ENCODE peak calls at places on chromosomes 3 and 15, in six cellular contexts. I is retinal pigment epithelial cell, U is hepatocyte, K is heart left ventricle, A is suprapubic skin, X is GM12864. Y is an unnamed sample.

GRCh38 chr15:48396020-48396419 is 64.8 kb downstream of the DUT start:
- DNase-seq in A (no peak), I (no peak), K (no peak), U (no peak), X (no peak), Y (no peak)

GRCh38 chr15:39202641-39203040 is 378.2 kb upstream of the THBS1 start:
- DNase-seq in U (no peak), I (no peak), X (no peak), A (no peak), K (no peak), Y (peak; percentile 18)

GRCh38 chr3:43435706-43436105 is 149.4 kb downstream of the SNRK start:
- DNase-seq in X (no peak), U (no peak), K (no peak), A (no peak), I (no peak), Y (no peak)

GRCh38 chr3:170037463-170038433 is at the start of gene GPR160:
- DNase-seq in K (peak; percentile 60), I (no peak), A (peak; percentile 71), U (peak; percentile 91), X (no peak), Y (peak; percentile 10)

GRCh38 chr3:87771338-87772059 is 287.3 kb downstream of the CGGBP1 start:
- DNase-seq in K (no peak), A (no peak), I (no peak), X (peak; percentile 30), U (peak; percentile 54), Y (no peak)

GRCh38 chr3:18302517-18302916 is 122.6 kb downstream of the SATB1 start:
- DNase-seq in X (no peak), U (peak; percentile 10), I (no peak), K (no peak), A (no peak), Y (peak; percentile 5)

GRCh38 chr3:126961191-126961790 is 21.6 kb upstream of the PLXNA1 start:
- DNase-seq in K (peak; percentile 71), U (no peak), A (peak; percentile 86), X (no peak), I (no peak), Y (peak; percentile 60)

GRCh38 chr3:127452321-127452821 is 138.2 kb downstream of the TPRA1 start:
- DNase-seq in A (peak; percentile 22), K (no peak), U (no peak), I (no peak), X (no peak), Y (no peak)

GRCh38 chr3:182133752-182134151 is 422.0 kb downstream of the SOX2 start:
- DNase-seq in A (no peak), I (no peak), X (no peak), K (no peak), U (peak; percentile 9), Y (no peak)

GRCh38 chr3:148992027-148992634 is 791 bp downstream of the GYG1 start:
- DNase-seq in A (peak; percentile 70), K (peak; percentile 58), I (no peak), X (no peak), U (peak; percentile 74), Y (peak; percentile 33)

GRCh38 chr15:35040339-35041255 is 44.5 kb downstream of the NANOGP8 start:
- DNase-seq in A (no peak), K (no peak), I (no peak), X (no peak), U (no peak), Y (no peak)

GRCh38 chr15:63599401-63600000 is 2.3 kb downstream of the FBXL22 start:
- DNase-seq in U (peak; percentile 46), K (peak; percentile 63), X (peak; percentile 49), A (peak; percentile 79), I (no peak), Y (peak; percentile 32)

GRCh38 chr3:150453353-150453752 is 45.3 kb downstream of the TSC22D2 start:
- DNase-seq in U (no peak), I (no peak), K (no peak), X (no peak), A (no peak), Y (no peak)
- TF ChIP-seq CTCF in U (no peak), I (no peak), K (no peak), X (no peak), A (no peak), Y (no peak)

GRCh38 chr3:32836601-32837000 is 18.8 kb downstream of the TRIM71 start:
- DNase-seq in U (no peak), X (no peak), A (no peak), K (no peak), I (no peak), Y (no peak)

GRCh38 chr3:32835943-32836342 is 18.1 kb downstream of the TRIM71 start:
- DNase-seq in K (no peak), X (no peak), U (no peak), A (no peak), I (no peak), Y (no peak)

GRCh38 chr3:32839714-32840085 is 21.9 kb downstream of the TRIM71 start:
- DNase-seq in U (no peak), I (no peak), X (no peak), K (no peak), A (no peak), Y (no peak)

GRCh38 chr3:32837366-32837765 is 19.6 kb downstream of the TRIM71 start:
- DNase-seq in K (no peak), A (no peak), X (no peak), U (no peak), I (no peak), Y (no peak)

GRCh38 chr3:32837789-32838188 is 20.0 kb downstream of the TRIM71 start:
- DNase-seq in I (no peak), A (no peak), U (no peak), X (no peak), K (no peak), Y (no peak)
- H3K4me3 ChIP-seq in I (no peak overlapping the region), A (no peak overlapping the region), U (no peak overlapping the region), X (no peak overlapping the region), K (no peak overlapping the region), Y (no peak overlapping the region)

DNA sequence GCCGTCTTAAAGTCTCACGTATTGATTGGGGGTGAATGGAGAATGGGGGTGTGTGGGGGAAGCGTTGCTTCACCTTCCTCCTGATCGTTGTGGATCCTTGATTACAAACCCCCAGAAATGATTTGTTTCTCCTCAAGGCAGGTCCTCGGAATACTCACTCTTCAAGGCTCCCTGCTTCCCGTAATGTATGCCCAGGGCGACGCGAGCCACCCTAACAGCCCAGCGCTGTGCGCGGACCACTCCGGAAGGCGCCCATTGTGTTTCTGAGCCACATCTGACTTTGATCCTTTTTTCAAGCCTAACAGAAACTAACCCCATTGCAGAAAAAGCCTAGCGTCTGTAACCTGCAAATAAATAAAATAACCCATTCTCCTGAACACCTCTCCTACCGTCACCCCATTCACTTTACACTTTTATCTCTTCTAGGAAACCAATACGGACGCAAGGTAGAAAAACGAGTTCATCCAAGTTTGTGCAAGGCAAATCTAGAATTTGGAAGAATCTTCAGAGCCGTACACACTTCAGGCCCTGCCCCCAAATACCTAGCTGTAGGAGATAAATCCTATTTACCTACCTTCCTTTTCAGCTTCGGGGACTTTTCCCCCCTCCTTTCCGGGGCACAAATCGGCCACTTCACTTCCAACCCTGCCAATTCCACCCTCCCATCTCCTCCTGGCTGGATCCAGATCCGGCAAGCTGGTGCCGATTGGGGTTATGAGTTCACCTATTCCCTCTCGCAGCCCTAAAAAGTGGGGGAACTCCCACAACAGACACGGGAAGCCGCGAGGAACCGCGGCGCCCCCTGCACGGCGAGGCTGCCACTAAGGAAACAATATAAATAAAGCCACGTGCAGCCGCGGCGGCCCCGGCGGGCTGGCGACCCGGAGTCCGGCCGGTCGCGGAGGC is 1.1 kb downstream of the PRTG start:
- DNase-seq in I (no peak), X (no peak), A (no peak), U (peak; percentile 64), K (peak; percentile 23), Y (peak; percentile 18)
- TF ChIP-seq CTCF in I (peak; percentile 21), X (peak; percentile 5), A (no peak), U (peak; percentile 29), K (peak; percentile 21), Y (peak; percentile 12)

DNA sequence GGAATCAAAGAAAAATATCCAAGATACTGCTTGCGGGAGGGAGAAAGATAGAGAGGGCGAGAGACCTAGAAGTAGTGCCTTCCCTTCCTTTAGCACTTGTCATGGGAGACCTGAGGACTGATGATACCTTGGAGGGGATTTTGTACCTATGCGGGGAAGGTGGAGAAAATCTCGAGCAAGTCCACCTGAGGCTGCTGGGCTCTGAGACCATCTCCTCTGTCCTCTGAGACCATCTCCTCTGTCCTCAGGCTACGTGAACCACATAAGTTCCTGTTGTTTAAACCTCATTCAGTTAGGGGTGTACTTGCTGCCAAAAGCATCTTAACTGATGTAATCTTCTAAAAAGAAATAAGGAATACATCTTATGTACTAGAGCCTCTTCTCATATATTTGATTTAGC is 164.9 kb downstream of the NR2F2 start:
- DNase-seq in A (no peak), X (no peak), U (no peak), K (no peak), I (no peak), Y (no peak)
- H3K4me3 ChIP-seq in A (no peak overlapping the region), X (no peak overlapping the region), U (no peak overlapping the region), K (no peak overlapping the region), I (no peak overlapping the region), Y (no peak overlapping the region)

DNA sequence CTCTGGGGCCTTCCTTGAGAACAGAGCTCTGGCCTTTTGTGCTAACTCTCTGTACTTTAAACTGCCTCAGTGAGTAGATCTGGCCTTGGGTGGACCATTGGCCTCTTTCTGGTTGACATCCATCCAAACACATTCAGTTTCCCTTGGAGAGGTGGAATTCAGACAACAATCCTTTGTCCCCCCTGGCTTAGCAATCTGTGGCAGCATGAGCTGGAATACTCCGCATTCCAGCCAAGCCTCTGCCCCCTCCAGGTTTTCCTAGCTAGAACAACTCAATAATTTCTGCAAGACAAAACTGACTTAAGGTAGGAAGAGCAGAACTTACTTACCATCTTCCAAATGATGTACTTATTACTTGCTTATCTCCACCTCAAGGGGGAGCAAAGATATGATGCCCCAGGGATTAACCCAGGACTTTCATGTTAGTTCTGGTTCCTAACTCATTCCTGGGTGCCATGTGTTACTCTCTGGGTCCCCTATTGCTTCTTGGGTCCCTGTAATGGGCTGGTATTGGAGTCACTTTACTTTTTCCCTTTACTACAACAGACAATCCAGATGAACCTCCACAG is 21.8 kb upstream of the IL16 start:
- DNase-seq in U (no peak), A (no peak), I (no peak), K (no peak), X (no peak), Y (no peak)
- TF ChIP-seq CTCF in U (no peak), A (no peak), I (peak; percentile 12), K (peak; percentile 9), X (no peak), Y (no peak)

GRCh38 chr3:141529256-141530132 is 42.7 kb downstream of the RASA2 start:
- DNase-seq in K (no peak), A (no peak), I (peak; percentile 4), U (no peak), X (no peak), Y (no peak)
- H3K4me3 ChIP-seq in K (no peak overlapping the region), A (no peak overlapping the region), I (no peak overlapping the region), U (no peak overlapping the region), X (no peak overlapping the region), Y (no peak overlapping the region)

DNA sequence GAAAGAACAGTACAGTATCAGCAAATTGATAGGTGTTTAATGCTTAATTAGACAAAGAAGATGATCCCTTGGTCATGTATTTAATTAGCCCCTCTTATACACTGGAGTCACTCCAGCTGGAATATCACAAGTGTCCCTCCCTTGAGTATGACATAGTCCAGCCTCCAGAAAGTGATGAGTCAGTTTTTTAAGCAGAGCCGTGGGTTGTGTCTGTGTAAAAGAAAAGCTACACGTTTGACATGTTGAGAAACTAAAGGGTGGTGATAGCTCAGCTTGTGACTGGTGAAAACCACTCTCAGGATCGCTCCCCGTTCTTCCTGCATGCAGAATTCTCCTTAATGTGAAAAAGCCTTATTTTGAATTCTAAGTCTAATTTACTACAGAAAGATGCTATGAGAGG is 348.6 kb downstream of the ROBO1 start:
- DNase-seq in I (no peak), K (no peak), A (no peak), U (peak; percentile 7), X (no peak), Y (no peak)
- TF ChIP-seq CTCF in I (no peak), K (no peak), A (no peak), U (no peak), X (no peak), Y (no peak)

GRCh38 chr3:129162729-129163579 is 2.1 kb upstream of the ISY1 start:
- DNase-seq in X (no peak), U (no peak), K (no peak), A (no peak), I (no peak), Y (no peak)
- H3K4me3 ChIP-seq in X (peak overlapping the region; percentile 89), U (no peak overlapping the region), K (no peak overlapping the region), A (no peak overlapping the region), I (no peak overlapping the region), Y (no peak overlapping the region)